ENCODE peak calls at places on chromosomes 2 and 18, in four cellular contexts. B is lower leg skin, P is breast epithelium, Q is stomach. G is an unnamed sample.
A peak's percentile ranks its signal among the peaks of the same experiment; 100 is the strongest.

GRCh38 chr18:23970161-23971153 is 44.1 kb upstream of the TTC39C start:
- DNase-seq in B (no peak), P (no peak), Q (no peak), G (no peak)

GRCh38 chr18:23036611-23037259 is 98.5 kb upstream of the CABLES1 start:
- DNase-seq in B (no peak), P (no peak), Q (no peak), G (no peak)

GRCh38 chr2:68214381-68214780 is 38.0 kb downstream of the PPP3R1 start:
- DNase-seq in B (no peak), P (no peak), Q (no peak), G (no peak)

GRCh38 chr2:112048887-112049286 is 6.2 kb upstream of the TMEM87B start:
- DNase-seq in B (peak; percentile 52), P (no peak), Q (no peak), G (peak; percentile 9)

GRCh38 chr2:113685471-113685870 is 58.4 kb downstream of the RABL2A start:
- DNase-seq in B (no peak), P (no peak), Q (no peak), G (no peak)

GRCh38 chr2:220949476-220949875 is 622.6 kb downstream of the EPHA4 start:
- DNase-seq in B (no peak), P (no peak), Q (no peak), G (no peak)

GRCh38 chr18:76459687-76460350 is 35.2 kb downstream of the ZNF516 start:
- DNase-seq in B (peak; percentile 14), P (no peak), Q (peak; percentile 61), G (peak; percentile 53)

GRCh38 chr18:47978141-47978540 is 47.7 kb upstream of the SMAD2 start:
- DNase-seq in B (no peak), P (no peak), Q (no peak), G (no peak)

GRCh38 chr2:152847067-152847466 is 128.6 kb downstream of the ARL6IP6 start:
- DNase-seq in B (no peak), P (no peak), Q (no peak), G (no peak)

GRCh38 chr2:237556773-237557632 is 9.4 kb upstream of the PRLH start:
- DNase-seq in B (no peak), P (no peak), Q (no peak), G (no peak)

GRCh38 chr18:43869451-43870008 is 592.2 kb upstream of the SYT4 start:
- DNase-seq in B (no peak), P (no peak), Q (no peak), G (no peak)

GRCh38 chr2:18475884-18476283 is 84.6 kb downstream of the RDH14 start:
- DNase-seq in B (no peak), P (no peak), Q (no peak), G (no peak)

GRCh38 chr2:156192468-156192867 is 140.1 kb downstream of the NR4A2 start:
- DNase-seq in B (no peak), P (no peak), Q (no peak), G (no peak)

GRCh38 chr2:8534386-8534728 is 147.5 kb upstream of the ID2 start:
- DNase-seq in B (no peak), P (peak; percentile 14), Q (no peak), G (no peak)

GRCh38 chr2:23677836-23678235 is 249.1 kb downstream of the ATAD2B start:
- DNase-seq in B (no peak), P (no peak), Q (no peak), G (no peak)

GRCh38 chr18:79985172-79985571 is 3.2 kb downstream of the TXNL4A start:
- DNase-seq in B (no peak), P (no peak), Q (no peak), G (no peak)

GRCh38 chr18:79988925-79989361 is 580 bp upstream of the TXNL4A start:
- DNase-seq in B (peak; percentile 24), P (peak; percentile 61), Q (peak; percentile 40), G (no peak)

GRCh38 chr18:79987566-79987965 is 797 bp downstream of the TXNL4A start:
- DNase-seq in B (no peak), P (no peak), Q (no peak), G (no peak)

GRCh38 chr18:79986726-79987125 is 1.6 kb downstream of the TXNL4A start:
- DNase-seq in B (no peak), P (no peak), Q (no peak), G (no peak)

DNA sequence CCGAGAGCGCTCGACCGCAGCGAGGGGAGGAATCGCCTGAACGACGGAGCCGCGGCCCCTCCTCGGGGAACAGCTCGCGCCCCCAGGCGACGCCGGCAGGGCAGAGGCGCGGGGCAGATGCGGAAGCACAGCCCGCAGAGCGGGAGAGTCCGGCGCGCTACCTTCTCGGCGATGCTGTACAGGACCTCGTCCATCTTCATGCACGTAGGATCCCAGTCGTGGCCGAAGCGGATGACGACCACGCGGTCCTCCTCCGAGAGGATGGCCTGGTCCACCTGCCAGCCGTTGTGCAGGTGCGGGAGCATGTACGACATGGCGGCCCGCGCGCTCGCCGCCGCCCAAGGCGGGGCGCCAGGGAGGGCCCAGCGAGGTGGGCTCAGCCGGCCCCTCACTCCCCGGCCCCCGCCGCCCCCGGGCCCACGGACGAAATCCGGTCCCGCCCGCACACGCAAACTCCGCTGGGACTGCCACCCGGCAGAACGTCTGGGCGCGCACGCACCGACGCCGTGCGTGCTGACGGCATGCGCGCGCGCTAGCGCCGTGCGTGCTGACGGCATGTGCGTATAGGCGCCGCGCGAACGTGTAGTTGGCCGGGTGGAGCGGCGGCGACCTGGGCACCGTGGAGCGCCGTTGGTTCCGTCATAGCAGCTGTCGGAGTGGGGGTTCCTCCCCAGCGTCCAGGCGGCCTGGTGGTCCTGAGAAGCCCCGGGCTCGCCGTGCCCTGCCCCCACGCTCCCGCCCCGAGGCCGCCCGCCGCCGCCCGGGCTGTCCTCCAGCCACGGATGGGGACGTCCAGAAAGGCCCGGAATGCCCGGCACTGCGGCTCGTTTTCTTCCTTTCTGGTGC is at the start of gene TXNL4A:
- DNase-seq in B (peak; percentile 77), P (peak; percentile 75), Q (peak; percentile 89), G (peak; percentile 30)
- TF ChIP-seq POLR2A in B (no peak), P (peak; percentile 48), Q (peak; percentile 77), G (peak; percentile 83)

DNA sequence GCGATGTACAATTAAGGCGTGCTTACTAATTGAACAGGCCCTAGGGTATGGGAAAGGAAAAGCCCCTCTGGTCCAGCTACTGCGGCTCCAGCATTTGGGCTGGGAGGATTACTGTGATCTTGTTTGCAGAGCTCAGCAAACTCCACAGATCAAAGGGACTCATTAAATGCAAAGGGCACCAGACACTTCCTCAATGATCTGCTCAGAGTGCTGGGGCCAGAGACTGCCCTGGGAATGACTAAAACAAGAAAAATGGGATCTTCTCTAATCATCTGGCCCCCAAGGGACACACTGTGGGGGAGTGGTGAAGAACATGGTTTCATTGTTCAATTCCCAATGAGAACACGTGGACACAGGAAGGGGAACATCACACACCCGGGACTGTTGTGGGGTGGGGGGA is 85.0 kb downstream of the MARCHF4 start:
- DNase-seq in B (no peak), P (no peak), Q (no peak), G (no peak)
- TF ChIP-seq POLR2A in B (no peak), P (no peak), Q (no peak), G (no peak)

GRCh38 chr2:171160119-171160629 is 519 bp downstream of the TLK1 start:
- DNase-seq in B (peak; percentile 47), P (peak; percentile 67), Q (peak; percentile 69), G (peak; percentile 52)
- TF ChIP-seq POLR2A in B (no peak), P (no peak), Q (no peak), G (no peak)

GRCh38 chr2:54814367-54815155 is 91.1 kb downstream of the EML6 start:
- DNase-seq in B (no peak), P (no peak), Q (no peak), G (no peak)

GRCh38 chr2:54813584-54813983 is 90.1 kb downstream of the EML6 start:
- DNase-seq in B (no peak), P (no peak), Q (no peak), G (no peak)

GRCh38 chr2:54818226-54818625 is 94.8 kb downstream of the EML6 start:
- DNase-seq in B (no peak), P (no peak), Q (no peak), G (no peak)
- TF ChIP-seq POLR2A in B (no peak), P (no peak), Q (no peak), G (no peak)

DNA sequence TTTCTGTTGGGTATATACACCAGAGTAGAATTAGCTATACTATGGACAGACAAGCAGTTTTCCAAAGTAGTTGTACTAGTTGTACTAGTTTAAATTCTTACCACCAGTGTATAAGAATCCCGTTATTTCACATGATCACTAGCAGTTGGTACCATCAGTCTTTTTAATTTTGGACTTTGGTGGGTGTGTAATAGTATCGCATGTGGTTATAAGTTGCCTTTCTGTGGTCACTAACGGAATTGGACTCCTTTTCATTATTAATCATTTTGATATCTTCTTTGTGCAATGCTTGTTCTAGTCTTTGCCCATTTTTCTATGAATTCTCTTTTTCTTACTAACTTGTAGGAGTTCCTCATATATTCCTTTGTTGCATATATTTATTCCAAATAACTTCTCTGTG is 89.8 kb downstream of the ASXL2 start:
- DNase-seq in B (no peak), P (no peak), Q (no peak), G (no peak)
- TF ChIP-seq POLR2A in B (no peak), P (no peak), Q (no peak), G (no peak)

GRCh38 chr2:207768168-207768890 is 1.4 kb downstream of the FZD5 start:
- DNase-seq in B (no peak), P (peak; percentile 62), Q (peak; percentile 69), G (peak; percentile 19)
- TF ChIP-seq POLR2A in B (no peak), P (no peak), Q (no peak), G (no peak)

DNA sequence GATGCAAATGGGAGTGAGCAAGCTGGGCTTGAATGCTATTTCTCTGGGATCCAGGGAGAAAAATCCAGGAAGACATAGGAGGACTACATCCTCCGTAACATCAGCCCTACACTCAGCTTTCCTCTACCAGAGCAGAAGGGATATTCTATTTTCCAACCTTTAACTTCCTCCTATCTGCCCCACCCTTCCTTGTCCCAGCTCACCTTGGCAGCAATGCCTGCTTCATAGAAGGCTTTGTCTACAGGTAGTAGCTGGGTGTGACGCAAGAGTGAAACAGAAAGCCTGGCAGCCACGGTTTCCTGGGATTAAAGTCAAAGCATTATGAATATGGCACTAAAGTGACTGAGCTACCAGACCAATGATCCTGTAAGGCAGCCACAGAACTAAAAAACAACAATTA is 3.9 kb downstream of the KRTCAP3 start:
- DNase-seq in B (peak; percentile 65), P (peak; percentile 71), Q (peak; percentile 92), G (no peak)
- TF ChIP-seq POLR2A in B (no peak), P (no peak), Q (no peak), G (no peak)

GRCh38 chr2:215633360-215633759 is 197.5 kb upstream of the FN1 start:
- DNase-seq in B (no peak), P (no peak), Q (no peak), G (no peak)

GRCh38 chr2:215635071-215635787 is 199.4 kb upstream of the FN1 start:
- DNase-seq in B (no peak), P (no peak), Q (no peak), G (no peak)

GRCh38 chr2:215635788-215636139 is 199.9 kb upstream of the FN1 start:
- DNase-seq in B (no peak), P (no peak), Q (no peak), G (no peak)

GRCh38 chr2:215638687-215639086 is 202.8 kb upstream of the FN1 start:
- DNase-seq in B (no peak), P (no peak), Q (no peak), G (no peak)

GRCh38 chr2:215637658-215638057 is 201.8 kb upstream of the FN1 start:
- DNase-seq in B (no peak), P (no peak), Q (no peak), G (no peak)
- TF ChIP-seq POLR2A in B (no peak), P (no peak), Q (no peak), G (no peak)

GRCh38 chr2:70070557-70071268 is 16.6 kb upstream of the PCBP1 start:
- DNase-seq in B (peak; percentile 75), P (no peak), Q (peak; percentile 68), G (peak; percentile 77)
- TF ChIP-seq POLR2A in B (no peak), P (no peak), Q (no peak), G (no peak)

G was measured in H54.